ENCODE peak calls at places on chromosomes 16 and 17, in five cellular contexts. R is H1, N is SK-N-SH, V is HepG2, S is K562. J is an unnamed sample.

GRCh38 chr16:10988164-10988803 is 43.9 kb downstream of the CLEC16A start:
- DNase-seq in N (no peak), V (no peak), R (no peak), S (peak; percentile 42), J (peak; percentile 21)

GRCh38 chr17:63476857-63477470 is at the start of gene ACE:
- DNase-seq in V (no peak), S (peak; percentile 80), N (peak; percentile 94), R (no peak), J (peak; percentile 64)

GRCh38 chr17:52157161-52157560 is 1.4 kb downstream of the CA10 start:
- DNase-seq in N (peak; percentile 19), R (no peak), V (no peak), S (no peak), J (no peak)

GRCh38 chr17:2395258-2396170 is 5.3 kb downstream of the MNT start:
- DNase-seq in R (no peak), N (no peak), S (no peak), V (peak; percentile 30), J (peak; percentile 74)

GRCh38 chr16:52237823-52238222 is 309.1 kb downstream of the TOX3 start:
- DNase-seq in R (no peak), S (no peak), V (no peak), N (no peak), J (no peak)

GRCh38 chr16:17360810-17361209 is 110.0 kb downstream of the XYLT1 start:
- DNase-seq in V (no peak), N (no peak), R (no peak), S (no peak), J (no peak)

GRCh38 chr16:85593503-85594195 is 19.5 kb upstream of the GSE1 start:
- DNase-seq in N (peak; percentile 85), R (no peak), V (no peak), S (no peak), J (no peak)

GRCh38 chr16:84223456-84223855 is 16.4 kb downstream of the KCNG4 start:
- DNase-seq in N (no peak), S (no peak), R (no peak), V (no peak), J (no peak)

GRCh38 chr16:86525696-86526095 is 15.4 kb downstream of the FOXF1 start:
- DNase-seq in R (no peak), N (no peak), S (no peak), V (no peak), J (no peak)

GRCh38 chr17:76968707-76969597 is 100.7 kb downstream of the MGAT5B start:
- DNase-seq in R (peak; percentile 96), N (peak; percentile 84), S (no peak), V (no peak), J (no peak)

GRCh38 chr17:60170835-60171752 is 21.3 kb downstream of the CA4 start:
- DNase-seq in V (no peak), N (peak; percentile 7), R (no peak), S (no peak), J (peak; percentile 63)

GRCh38 chr16:49424961-49425360 is 51.4 kb downstream of the C16orf78 start:
- DNase-seq in S (no peak), N (no peak), R (no peak), V (no peak), J (no peak)

GRCh38 chr17:74297941-74298340 is 23.9 kb downstream of the DNAI2 start:
- DNase-seq in R (no peak), V (no peak), S (no peak), N (no peak), J (no peak)

GRCh38 chr17:74295625-74296547 is 21.9 kb downstream of the DNAI2 start:
- DNase-seq in R (no peak), S (peak; percentile 59), V (no peak), N (no peak), J (no peak)

GRCh38 chr17:74298690-74299617 is 24.9 kb downstream of the DNAI2 start:
- DNase-seq in S (no peak), V (no peak), N (no peak), R (no peak), J (no peak)

GRCh38 chr17:74299618-74300009 is 25.6 kb downstream of the DNAI2 start:
- DNase-seq in R (no peak), N (no peak), S (no peak), V (no peak), J (no peak)

GRCh38 chr17:74296548-74296936 is 22.5 kb downstream of the DNAI2 start:
- DNase-seq in S (peak; percentile 82), V (peak; percentile 65), R (peak; percentile 23), N (peak; percentile 76), J (peak; percentile 74)
- TF ChIP-seq JUND in S (no peak), V (no peak), R (no peak), N (no peak), J (no peak)

GRCh38 chr16:69707920-69708683 is 18.3 kb downstream of the NQO1 start:
- DNase-seq in R (no peak), N (no peak), S (no peak), V (no peak), J (no peak)
- TF ChIP-seq JUND in R (no peak), N (no peak), S (no peak), V (no peak), J (no peak)

DNA sequence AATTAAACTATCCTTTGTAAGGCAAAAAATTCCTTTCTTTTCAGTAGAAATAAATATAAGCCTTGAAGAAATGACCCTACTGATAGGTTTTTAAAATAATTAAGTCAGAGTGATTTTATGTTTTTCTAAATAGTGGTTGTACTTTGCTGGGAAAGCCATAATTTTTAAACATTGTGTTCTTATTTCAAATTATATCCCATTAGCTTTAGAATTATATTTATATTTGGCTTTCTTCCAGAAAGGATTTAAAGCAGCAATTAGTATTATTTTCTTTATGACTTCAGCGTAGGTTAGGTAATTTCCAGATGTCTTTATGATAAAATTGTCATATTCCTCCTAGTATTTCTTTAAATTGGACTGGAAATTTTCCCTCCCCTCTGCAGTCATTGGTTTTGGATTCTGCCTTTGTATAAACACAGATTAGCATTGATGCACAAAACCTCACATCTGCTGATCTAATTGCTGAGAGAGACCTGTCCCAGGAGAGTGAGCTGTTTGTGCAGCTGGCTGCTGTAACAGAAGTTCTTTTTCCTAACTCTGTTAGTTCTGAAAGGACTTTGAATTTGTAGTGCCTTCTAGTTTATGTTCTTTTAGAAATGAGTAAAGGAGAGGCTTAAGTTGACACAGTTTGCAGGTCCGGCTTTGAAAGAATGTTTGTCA is 45.3 kb upstream of the KPNB1 start:
- DNase-seq in N (peak; percentile 37), R (no peak), V (no peak), S (no peak), J (no peak)
- TF ChIP-seq JUND in N (no peak), R (no peak), V (no peak), S (no peak), J (no peak)

DNA sequence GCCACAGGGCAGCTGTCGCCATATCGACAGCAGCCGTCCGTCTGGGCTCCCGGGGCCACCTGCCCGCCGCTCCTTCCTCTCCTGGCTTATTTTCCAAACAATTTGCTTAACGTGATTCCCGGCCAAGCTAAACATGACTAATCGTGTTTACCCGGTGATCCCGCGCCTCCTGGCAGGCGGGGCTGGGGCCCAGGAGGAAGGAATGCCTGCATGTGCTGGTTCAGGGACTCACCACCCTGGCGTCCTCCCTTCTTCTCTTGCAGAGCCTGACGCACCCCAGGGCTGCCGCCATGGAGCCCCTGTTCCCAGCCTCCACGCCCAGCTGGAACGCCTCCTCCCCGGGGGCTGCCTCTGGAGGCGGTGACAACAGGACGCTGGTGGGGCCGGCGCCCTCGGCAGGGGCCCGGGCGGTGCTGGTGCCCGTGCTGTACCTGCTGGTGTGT is 6.1 kb downstream of the SSTR5 start:
- DNase-seq in S (no peak), R (no peak), V (peak; percentile 91), N (no peak), J (peak; percentile 86)
- TF ChIP-seq JUND in S (no peak), R (no peak), V (peak; percentile 94), N (peak; percentile 34), J (no peak)

DNA sequence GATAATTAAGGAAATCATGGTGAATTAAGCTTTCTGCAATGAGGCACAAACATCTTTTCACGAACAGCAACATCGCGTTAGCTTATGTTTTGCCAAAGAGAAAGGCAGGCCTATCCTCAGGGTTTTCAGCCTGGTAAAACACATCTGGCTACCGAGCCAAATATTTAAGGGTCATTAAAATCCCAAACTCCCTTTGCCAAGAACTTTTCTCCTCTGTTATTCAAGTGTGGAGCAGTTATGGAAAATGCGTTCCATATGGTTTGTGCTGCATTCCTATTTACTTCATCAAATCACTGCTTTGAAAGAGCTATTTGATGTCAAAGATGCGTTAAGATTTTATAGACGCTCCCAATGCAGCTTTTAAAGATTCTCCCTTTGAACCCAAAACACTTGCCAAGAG is 308.3 kb upstream of the CDH5 start:
- DNase-seq in R (no peak), S (no peak), V (no peak), N (no peak), J (no peak)
- TF ChIP-seq JUND in R (no peak), S (no peak), V (no peak), N (no peak), J (no peak)

DNA sequence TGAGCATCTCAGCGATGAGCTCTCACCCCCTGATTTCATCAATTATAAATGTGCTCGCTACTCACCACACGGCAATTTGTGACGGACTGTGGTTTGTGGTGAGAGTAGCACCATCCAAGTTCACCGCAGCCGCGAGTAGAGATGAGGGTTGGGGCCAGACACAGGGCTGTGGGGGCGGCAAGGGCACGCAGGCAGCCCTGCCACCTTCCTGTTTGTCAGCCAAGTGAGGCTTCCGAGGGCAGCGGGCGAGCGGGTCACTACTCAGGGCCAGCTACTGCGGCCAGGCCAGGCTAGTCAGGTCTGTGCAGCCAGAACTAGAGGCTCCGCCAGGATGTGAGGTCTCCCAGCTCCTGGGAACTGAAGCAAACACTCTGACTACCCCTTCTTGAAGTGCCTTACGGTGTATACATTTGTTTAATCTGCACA is 39.6 kb upstream of the MEOX1 start:
- DNase-seq in R (no peak), S (no peak), V (no peak), N (no peak), J (no peak)
- TF ChIP-seq JUND in R (no peak), S (no peak), V (no peak), N (no peak), J (no peak)

GRCh38 chr16:50697421-50697715 is 4.0 kb downstream of the NOD2 start:
- DNase-seq in R (no peak), V (no peak), S (no peak), N (no peak), J (no peak)

GRCh38 chr16:50696126-50696525 is 2.7 kb downstream of the NOD2 start:
- DNase-seq in S (no peak), R (no peak), V (peak; percentile 75), N (no peak), J (no peak)

GRCh38 chr16:50695017-50696000 is 1.9 kb downstream of the NOD2 start:
- DNase-seq in S (no peak), V (no peak), N (no peak), R (no peak), J (no peak)

GRCh38 chr16:50697881-50698767 is 4.7 kb downstream of the NOD2 start:
- DNase-seq in V (no peak), N (no peak), R (no peak), S (no peak), J (no peak)

GRCh38 chr16:50696575-50697420 is 3.4 kb downstream of the NOD2 start:
- DNase-seq in N (no peak), S (peak; percentile 72), V (peak; percentile 78), R (no peak), J (peak; percentile 88)
- TF ChIP-seq JUND in N (no peak), S (peak; percentile 25), V (no peak), R (no peak), J (no peak)

J was measured in T47D.